ENCODE peak calls at places on chromosomes 1 and 21, in six cellular contexts. One of them, this sample, is unnamed.

GRCh38 chr1:43530483-43531452 is at the start of gene PTPRF:
- DNase-seq in kidney epithelial cell: no peak
- DNase-seq in HS-5: peak; percentile 22
- DNase-seq in midbrain: peak; percentile 67
- DNase-seq in GF-D8: no peak
- DNase-seq in stimulated activated CD4-positive, alpha-beta T cell treated with anti-CD3 and anti-CD28 coated beads, TNF-alpha, amount 100 ng/mL, for 4 hours: peak; percentile 10
- DNase-seq in this sample: peak; percentile 26

GRCh38 chr21:31103571-31104265 is 65.4 kb upstream of the KRTAP19-8 start:
- DNase-seq in kidney epithelial cell: no peak
- DNase-seq in HS-5: no peak
- DNase-seq in midbrain: no peak
- DNase-seq in GF-D8: no peak
- DNase-seq in stimulated activated CD4-positive, alpha-beta T cell treated with anti-CD3 and anti-CD28 coated beads, TNF-alpha, amount 100 ng/mL, for 4 hours: no peak
- DNase-seq in this sample: no peak

GRCh38 chr1:117611894-117612481 is 6.1 kb downstream of the TENT5C start:
- DNase-seq in kidney epithelial cell: no peak
- DNase-seq in HS-5: no peak
- DNase-seq in midbrain: no peak
- DNase-seq in GF-D8: peak; percentile 70
- DNase-seq in stimulated activated CD4-positive, alpha-beta T cell treated with anti-CD3 and anti-CD28 coated beads, TNF-alpha, amount 100 ng/mL, for 4 hours: no peak
- DNase-seq in this sample: peak; percentile 57

GRCh38 chr1:161367684-161368398 is at the start of gene CFAP126:
- DNase-seq in kidney epithelial cell: peak; percentile 57
- DNase-seq in HS-5: peak; percentile 36
- DNase-seq in midbrain: peak; percentile 72
- DNase-seq in GF-D8: peak; percentile 53
- DNase-seq in stimulated activated CD4-positive, alpha-beta T cell treated with anti-CD3 and anti-CD28 coated beads, TNF-alpha, amount 100 ng/mL, for 4 hours: no peak
- DNase-seq in this sample: peak; percentile 77

GRCh38 chr1:175317309-175317708 is 124.7 kb upstream of the KIAA0040 start:
- DNase-seq in kidney epithelial cell: no peak
- DNase-seq in HS-5: no peak
- DNase-seq in midbrain: no peak
- DNase-seq in GF-D8: no peak
- DNase-seq in stimulated activated CD4-positive, alpha-beta T cell treated with anti-CD3 and anti-CD28 coated beads, TNF-alpha, amount 100 ng/mL, for 4 hours: no peak
- DNase-seq in this sample: no peak

GRCh38 chr1:181443231-181443853 is 40.0 kb upstream of the CACNA1E start:
- DNase-seq in kidney epithelial cell: no peak
- DNase-seq in HS-5: no peak
- DNase-seq in midbrain: no peak
- DNase-seq in GF-D8: no peak
- DNase-seq in stimulated activated CD4-positive, alpha-beta T cell treated with anti-CD3 and anti-CD28 coated beads, TNF-alpha, amount 100 ng/mL, for 4 hours: no peak
- DNase-seq in this sample: no peak

GRCh38 chr1:243345205-243345604 is 89.4 kb downstream of the SDCCAG8 start:
- DNase-seq in kidney epithelial cell: no peak
- DNase-seq in HS-5: no peak
- DNase-seq in midbrain: peak; percentile 60
- DNase-seq in GF-D8: no peak
- DNase-seq in stimulated activated CD4-positive, alpha-beta T cell treated with anti-CD3 and anti-CD28 coated beads, TNF-alpha, amount 100 ng/mL, for 4 hours: no peak
- DNase-seq in this sample: no peak

GRCh38 chr1:230408971-230409370 is 17.2 kb downstream of the PGBD5 start:
- DNase-seq in kidney epithelial cell: no peak
- DNase-seq in HS-5: no peak
- DNase-seq in midbrain: no peak
- DNase-seq in GF-D8: no peak
- DNase-seq in stimulated activated CD4-positive, alpha-beta T cell treated with anti-CD3 and anti-CD28 coated beads, TNF-alpha, amount 100 ng/mL, for 4 hours: no peak
- DNase-seq in this sample: no peak

GRCh38 chr21:41504030-41504429 is 3.9 kb downstream of the TMPRSS2 start:
- DNase-seq in kidney epithelial cell: no peak
- DNase-seq in HS-5: no peak
- DNase-seq in midbrain: no peak
- DNase-seq in GF-D8: no peak
- DNase-seq in stimulated activated CD4-positive, alpha-beta T cell treated with anti-CD3 and anti-CD28 coated beads, TNF-alpha, amount 100 ng/mL, for 4 hours: no peak
- DNase-seq in this sample: no peak

GRCh38 chr21:17340081-17340480 is 172.8 kb upstream of the CXADR start:
- DNase-seq in kidney epithelial cell: no peak
- DNase-seq in HS-5: no peak
- DNase-seq in midbrain: no peak
- DNase-seq in GF-D8: no peak
- DNase-seq in stimulated activated CD4-positive, alpha-beta T cell treated with anti-CD3 and anti-CD28 coated beads, TNF-alpha, amount 100 ng/mL, for 4 hours: no peak
- DNase-seq in this sample: no peak

This sample was measured in astrocyte.